ENCODE peak calls at places on chromosome 3, in nine cellular contexts. G is myocyte, L is ovary, U is foreskin fibroblast, J is Calu3, A is BJ, N is neural crest cell, K is activated gamma-delta T cell, R is brain microvascular endothelial cell. E is an unnamed sample.
A peak's percentile ranks its signal among the peaks of the same experiment; 100 is the strongest.

GRCh38 chr3:188914556-188914955 is 257.2 kb upstream of the TPRG1 start:
- DNase-seq in G (peak; percentile 21), L (no peak), U (peak; percentile 56), J (no peak), A (no peak), N (no peak), K (no peak), R (peak; percentile 36), E (peak; percentile 44)

GRCh38 chr3:155069729-155070128 is 10.4 kb upstream of the MME start:
- DNase-seq in G (peak; percentile 84), L (no peak), U (peak; percentile 84), J (no peak), A (no peak), N (no peak), K (no peak), R (peak; percentile 75), E (peak; percentile 88)

GRCh38 chr3:50189274-50189673 is 2.1 kb upstream of the GNAT1 start:
- DNase-seq in G (peak; percentile 90), L (peak; percentile 59), U (peak; percentile 74), J (peak; percentile 79), A (no peak), N (peak; percentile 51), K (no peak), R (peak; percentile 76), E (peak; percentile 78)

GRCh38 chr3:157533298-157533870 is 30.2 kb upstream of the VEPH1 start:
- DNase-seq in G (peak; percentile 51), L (no peak), U (peak; percentile 86), J (no peak), A (peak; percentile 51), N (no peak), K (no peak), R (peak; percentile 84), E (peak; percentile 59)

GRCh38 chr3:51395493-51396213 is 4.6 kb downstream of the RBM15B start:
- DNase-seq in G (no peak), L (no peak), U (no peak), J (no peak), A (no peak), N (no peak), K (no peak), R (no peak), E (no peak)

GRCh38 chr3:188220988-188221818 is 67.2 kb downstream of the LPP start:
- DNase-seq in G (peak; percentile 68), L (no peak), U (peak; percentile 93), J (no peak), A (peak; percentile 31), N (no peak), K (no peak), R (peak; percentile 87), E (no peak)

GRCh38 chr3:105987809-105988208 is 119.0 kb upstream of the CBLB start:
- DNase-seq in G (no peak), L (no peak), U (no peak), J (no peak), A (no peak), N (no peak), K (no peak), R (no peak), E (no peak)

GRCh38 chr3:5071061-5071460 is 51.0 kb upstream of the ARL8B start:
- DNase-seq in G (no peak), L (peak; percentile 14), U (peak; percentile 26), J (no peak), A (peak; percentile 20), N (no peak), K (no peak), R (peak; percentile 24), E (peak; percentile 86)

GRCh38 chr3:48273594-48274211 is 32.8 kb downstream of the ZNF589 start:
- DNase-seq in G (peak; percentile 71), L (peak; percentile 37), U (peak; percentile 34), J (peak; percentile 69), A (no peak), N (peak; percentile 64), K (no peak), R (peak; percentile 48), E (peak; percentile 55)

GRCh38 chr3:127097516-127097915 is 95.4 kb upstream of the PRR23E start:
- DNase-seq in G (no peak), L (no peak), U (no peak), J (no peak), A (no peak), N (no peak), K (no peak), R (no peak), E (no peak)

GRCh38 chr3:194001728-194002459 is 134.1 kb upstream of the HES1 start:
- DNase-seq in G (no peak), L (no peak), U (no peak), J (no peak), A (no peak), N (no peak), K (no peak), R (no peak), E (no peak)

GRCh38 chr3:151584603-151585002 is 123.7 kb upstream of the IGSF10 start:
- DNase-seq in G (no peak), L (no peak), U (no peak), J (peak; percentile 12), A (no peak), N (no peak), K (no peak), R (no peak), E (peak; percentile 64)

GRCh38 chr3:185176756-185177359 is 24.0 kb upstream of the C3orf70 start:
- DNase-seq in G (peak; percentile 56), L (no peak), U (no peak), J (peak; percentile 66), A (no peak), N (peak; percentile 58), K (no peak), R (peak; percentile 37), E (peak; percentile 23)

E was measured in A172.